ENCODE peak calls at places on chromosome X, in five cellular contexts. B is mucosa of gallbladder; A is fibroblast of the conjunctiva; F is stimulated activated CD8-positive, alpha-beta memory T cell treated with anti-CD3 and anti-CD28 coated beads, Interleukin-12 subunit alpha, Interleukin-12 subunit beta, amount 100 ng/mL, for 4 hours; C is left ventricle myocardium inferior. D is an unnamed sample.

GRCh38 chrX:40459576-40460158 is 121.1 kb upstream of the ATP6AP2 start:
- DNase-seq in B (no peak), F (no peak), A (no peak), C (no peak), D (no peak)

GRCh38 chrX:135340827-135341226 is 31.5 kb downstream of the ETDC start:
- DNase-seq in B (no peak), C (no peak), A (peak), F (no peak), D (no peak)

GRCh38 chrX:57044226-57044625 is 48.9 kb upstream of the SPIN3 start:
- DNase-seq in C (no peak), B (no peak), A (no peak), F (no peak), D (no peak)

GRCh38 chrX:20531667-20532066 is 265.0 kb upstream of the RPS6KA3 start:
- DNase-seq in C (no peak), B (no peak), F (no peak), A (no peak), D (no peak)

GRCh38 chrX:105653891-105654290 is 168.4 kb upstream of the NRK start:
- DNase-seq in F (no peak), B (no peak), C (no peak), A (no peak), D (no peak)

GRCh38 chrX:11757729-11758399 is at the start of gene MSL3:
- DNase-seq in F (peak), A (peak), C (peak), B (peak), D (peak)

GRCh38 chrX:139222511-139223200 is 307.9 kb upstream of the F9 start:
- DNase-seq in B (no peak), C (no peak), F (no peak), A (no peak), D (no peak)

GRCh38 chrX:10245901-10246696 is 89.3 kb downstream of the CLCN4 start:
- DNase-seq in F (no peak), C (no peak), A (no peak), B (no peak), D (no peak)

GRCh38 chrX:45903781-45904201 is 641.4 kb downstream of the ZNF674 start:
- DNase-seq in C (no peak), B (no peak), F (no peak), A (no peak), D (no peak)